ENCODE peak calls at places on chromosome 1, in six cellular contexts. J is tibial artery, D is activated B cell treated with CpG ODN at 0.5 μM for 24 hours, U is foreskin fibroblast, M is psoas muscle, L is GM12865. X is an unnamed sample.

GRCh38 chr1:41240806-41241747 is 1.0 kb downstream of the SCMH1 start:
- DNase-seq in J (peak; percentile 84), M (peak; percentile 83), L (peak; percentile 87), U (peak; percentile 77), D (peak; percentile 61), X (peak; percentile 42)

GRCh38 chr1:74733616-74734484 is 898 bp downstream of the TYW3 start:
- DNase-seq in J (no peak), L (peak; percentile 85), U (peak; percentile 85), M (no peak), D (no peak), X (no peak)

GRCh38 chr1:20178634-20179368 is 7.1 kb upstream of the UBXN10 start:
- DNase-seq in L (no peak), M (no peak), D (no peak), J (no peak), U (no peak), X (no peak)

GRCh38 chr1:157829711-157830110 is 9.8 kb upstream of the FCRL1 start:
- DNase-seq in L (peak; percentile 50), U (no peak), D (no peak), M (no peak), J (no peak), X (no peak)

GRCh38 chr1:90510143-90510542 is 207.0 kb downstream of the BARHL2 start:
- DNase-seq in L (peak; percentile 28), D (no peak), J (no peak), U (no peak), M (no peak), X (no peak)

GRCh38 chr1:202061055-202061454 is 50.7 kb downstream of the ELF3 start:
- DNase-seq in D (no peak), M (no peak), J (no peak), L (no peak), U (no peak), X (no peak)

GRCh38 chr1:24117722-24118409 is 5.9 kb upstream of the MYOM3 start:
- DNase-seq in U (peak; percentile 33), J (no peak), D (no peak), M (peak; percentile 38), L (no peak), X (no peak)

GRCh38 chr1:169427081-169427611 is at the start of gene CCDC181:
- DNase-seq in D (no peak), J (no peak), M (peak; percentile 62), U (peak; percentile 82), L (peak; percentile 81), X (peak; percentile 72)

GRCh38 chr1:940121-941026 is 16.7 kb downstream of the SAMD11 start:
- DNase-seq in U (peak; percentile 65), D (peak; percentile 46), M (peak; percentile 73), L (no peak), J (peak; percentile 85), X (peak; percentile 59)

GRCh38 chr1:207619833-207620572 is 24.9 kb upstream of the CR1L start:
- DNase-seq in M (no peak), D (peak; percentile 25), U (peak; percentile 69), J (no peak), L (peak; percentile 52), X (no peak)

GRCh38 chr1:246724725-246725095 is 501 bp downstream of the SCCPDH start:
- DNase-seq in L (peak; percentile 19), D (no peak), J (no peak), U (peak; percentile 62), M (no peak), X (no peak)

GRCh38 chr1:215273838-215274516 is 191.4 kb downstream of the KCNK2 start:
- DNase-seq in L (no peak), M (no peak), D (no peak), J (no peak), U (peak; percentile 80), X (no peak)

GRCh38 chr1:10625554-10625953 is 150.8 kb downstream of the PEX14 start:
- DNase-seq in U (peak; percentile 62), L (no peak), J (peak; percentile 45), M (peak; percentile 42), D (no peak), X (no peak)

GRCh38 chr1:6424000-6424565 is 493 bp upstream of the ESPN start:
- DNase-seq in U (peak; percentile 21), M (no peak), J (no peak), D (no peak), L (no peak), X (no peak)

GRCh38 chr1:169712309-169712631 is 850 bp upstream of the SELL start:
- DNase-seq in D (no peak), U (no peak), J (no peak), M (no peak), L (no peak), X (no peak)

GRCh38 chr1:202374077-202374476 is 25.6 kb downstream of the PPP1R12B start:
- DNase-seq in D (no peak), M (no peak), U (no peak), J (no peak), L (no peak), X (no peak)

GRCh38 chr1:115545791-115546733 is 95.7 kb upstream of the VANGL1 start:
- DNase-seq in M (no peak), L (peak; percentile 8), U (peak; percentile 92), D (no peak), J (peak; percentile 68), X (peak; percentile 14)

GRCh38 chr1:18326171-18326950 is 154.4 kb upstream of the KLHDC7A start:
- DNase-seq in J (no peak), D (no peak), M (no peak), L (no peak), U (no peak), X (no peak)

GRCh38 chr1:205325334-205325884 is 3.9 kb upstream of the NUAK2 start:
- DNase-seq in J (peak; percentile 76), M (no peak), D (no peak), U (peak; percentile 89), L (peak; percentile 69), X (peak; percentile 58)

GRCh38 chr1:234893725-234894630 is 234.7 kb downstream of the TOMM20 start:
- DNase-seq in L (peak; percentile 71), U (peak; percentile 50), M (no peak), J (no peak), D (no peak), X (no peak)

GRCh38 chr1:6329392-6329791 is 64.2 kb downstream of the ACOT7 start:
- DNase-seq in D (no peak), U (peak; percentile 76), M (no peak), L (no peak), J (no peak), X (no peak)

GRCh38 chr1:107897428-107898339 is 67.3 kb downstream of the VAV3 start:
- DNase-seq in M (no peak), L (peak; percentile 29), U (no peak), J (no peak), D (peak; percentile 40), X (no peak)

GRCh38 chr1:65458730-65459396 is 38.4 kb downstream of the LEPR start:
- DNase-seq in M (no peak), J (no peak), U (no peak), D (no peak), L (no peak), X (no peak)

GRCh38 chr1:40309374-40310128 is 7.5 kb downstream of the COL9A2 start:
- DNase-seq in U (no peak), L (no peak), M (no peak), J (no peak), D (no peak), X (no peak)

GRCh38 chr1:13550663-13551062 is 33.0 kb upstream of the PDPN start:
- DNase-seq in U (no peak), D (no peak), M (no peak), L (no peak), J (no peak), X (no peak)

GRCh38 chr1:64469977-64470669 is at the start of gene CACHD1:
- DNase-seq in L (peak; percentile 62), U (peak; percentile 92), J (peak; percentile 85), M (peak; percentile 88), D (peak; percentile 27), X (peak; percentile 66)

GRCh38 chr1:228883535-228883934 is 148.3 kb downstream of the RHOU start:
- DNase-seq in J (no peak), D (no peak), U (no peak), M (no peak), L (no peak), X (no peak)
- TF ChIP-seq CTCF in J (no peak), D (no peak), U (no peak), M (no peak), L (no peak), X (no peak)

DNA sequence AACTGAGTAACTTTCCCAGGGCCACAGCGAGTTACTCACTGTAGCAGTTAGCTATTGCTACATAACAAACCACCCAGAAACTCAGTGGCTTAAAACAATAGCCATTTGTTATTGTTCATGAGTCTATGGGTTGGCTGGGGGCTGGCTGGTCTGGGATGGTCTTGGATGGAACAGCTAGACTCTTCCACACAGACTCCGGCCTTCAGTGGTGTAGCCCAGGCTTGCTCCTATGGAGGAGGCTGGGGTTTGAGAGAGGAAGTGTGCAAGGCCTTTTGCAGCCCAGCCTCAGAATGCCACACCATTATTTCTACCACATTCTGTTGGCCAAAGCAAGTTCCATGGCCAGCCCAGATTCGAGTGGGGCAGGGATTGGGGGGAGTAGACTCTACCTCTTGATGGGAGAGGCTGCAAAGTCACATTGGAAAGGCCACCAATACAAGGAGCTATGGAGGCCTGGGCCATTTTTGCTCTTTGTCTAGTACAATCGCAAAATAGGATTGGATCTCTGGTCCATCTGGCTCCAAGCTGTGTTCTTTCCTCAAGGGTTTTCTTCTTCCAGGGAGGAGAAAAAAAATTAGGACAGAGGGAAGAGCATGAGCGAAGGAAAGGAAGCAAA is 37.5 kb upstream of the TTC22 start:
- DNase-seq in U (no peak), L (no peak), J (peak; percentile 23), D (no peak), M (no peak), X (no peak)
- TF ChIP-seq CTCF in U (no peak), L (no peak), J (no peak), D (no peak), M (no peak), X (no peak)

DNA sequence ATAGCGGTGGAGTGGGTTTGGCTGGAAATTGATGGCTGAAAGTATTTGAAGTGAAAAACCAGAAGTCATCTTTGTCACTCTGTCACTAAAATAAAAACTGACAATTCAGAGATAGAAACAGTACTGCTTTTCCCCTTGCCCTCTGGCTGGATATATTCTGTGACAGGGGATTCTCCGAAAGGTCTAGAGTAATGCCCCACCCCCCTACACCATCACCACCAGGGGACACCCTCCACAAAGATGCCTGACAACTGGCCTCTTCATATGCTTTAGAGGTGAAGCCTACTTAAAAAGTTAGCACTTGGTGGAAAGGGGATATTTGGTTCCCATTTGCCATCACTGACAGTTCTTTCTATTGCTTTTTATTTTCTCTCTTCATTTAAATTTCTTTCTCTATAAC is 73.5 kb downstream of the SGIP1 start:
- DNase-seq in J (no peak), L (peak; percentile 43), U (no peak), M (no peak), D (no peak), X (no peak)
- TF ChIP-seq CTCF in J (no peak), L (peak; percentile 36), U (no peak), M (no peak), D (no peak), X (no peak)

GRCh38 chr1:152546704-152547103 is 19.9 kb downstream of the LCE3E start:
- DNase-seq in J (no peak), L (no peak), D (no peak), U (no peak), M (no peak), X (no peak)

GRCh38 chr1:152539901-152540300 is 25.6 kb downstream of the CRCT1 start:
- DNase-seq in U (no peak), L (no peak), M (no peak), J (no peak), D (no peak), X (no peak)

DNA sequence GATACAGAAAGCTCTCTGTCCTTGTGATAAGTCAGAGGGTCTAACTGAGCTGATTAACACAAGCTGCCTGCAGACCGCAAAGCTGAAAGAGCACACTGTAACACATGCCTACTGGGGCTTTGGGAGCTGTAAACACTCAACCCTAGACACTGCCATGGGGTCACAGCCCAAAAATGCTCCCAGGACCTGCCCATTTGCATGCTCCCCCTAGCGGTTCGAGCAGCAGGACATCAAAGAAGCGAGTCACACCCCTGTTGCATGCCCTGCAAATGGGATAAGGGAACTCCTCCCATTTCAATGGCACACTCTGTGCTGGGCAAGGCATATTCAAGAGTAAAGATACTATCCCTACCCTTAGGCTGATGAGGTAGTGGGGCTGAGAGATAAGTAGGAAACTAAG is 22.8 kb downstream of the LCE3E start:
- DNase-seq in U (no peak), L (peak; percentile 9), D (no peak), J (no peak), M (no peak), X (no peak)
- TF ChIP-seq CTCF in U (no peak), L (peak; percentile 49), D (no peak), J (no peak), M (no peak), X (no peak)

X was measured in progenitor cell of endocrine pancreas.